ENCODE peak calls at places on chromosomes 16 and 17, in eight cellular contexts. J, P, D, C, V, R, S and K are unnamed samples. For H3K27me3, the result is how much of the 10 kb centered on the place peaks cover.

GRCh38 chr17:82603981-82604448 is 44.2 kb downstream of the WDR45B start:
- DNase-seq in C (no peak), P (no peak), R (peak), V (peak), D (peak), S (no peak), J (no peak), K (peak)

GRCh38 chr17:42683407-42684031 is 1.2 kb downstream of the CNTNAP1 start:
- DNase-seq in S (no peak), J (no peak), C (no peak), R (peak), V (peak), D (peak), P (no peak), K (no peak)

GRCh38 chr17:57256708-57257112 is 387 bp downstream of the MSI2 start:
- DNase-seq in V (peak), J (no peak), C (peak), R (peak), D (no peak), P (no peak), S (peak), K (no peak)

GRCh38 chr17:82153295-82153691 is 55.3 kb upstream of the FASN start:
- DNase-seq in R (no peak), S (no peak), D (no peak), J (no peak), C (no peak), V (no peak), P (peak), K (no peak)

GRCh38 chr17:9860851-9861250 is 35.1 kb downstream of the GLP2R start:
- DNase-seq in C (no peak), V (no peak), J (no peak), R (no peak), D (no peak), P (no peak), S (no peak), K (no peak)

GRCh38 chr16:49576173-49576494 is 202.5 kb downstream of the C16orf78 start:
- DNase-seq in R (no peak), V (no peak), J (no peak), P (peak), D (no peak), C (no peak), S (no peak), K (peak)

GRCh38 chr17:58669853-58670252 is 22.0 kb downstream of the TEX14 start:
- DNase-seq in J (no peak), R (no peak), V (no peak), C (no peak), S (no peak), D (no peak), P (no peak), K (no peak)

GRCh38 chr17:47850692-47851573 is at the start of gene SP6:
- DNase-seq in J (peak), D (peak), R (peak), P (peak), S (no peak), C (peak), V (peak), K (no peak)

GRCh38 chr17:54977744-54978143 is 9.2 kb downstream of the STXBP4 start:
- DNase-seq in V (no peak), J (no peak), S (no peak), D (no peak), C (no peak), P (no peak), R (no peak), K (no peak)

GRCh38 chr17:58329808-58330543 is 1.4 kb upstream of the TSPOAP1 start:
- DNase-seq in D (no peak), C (no peak), R (no peak), V (no peak), S (no peak), P (no peak), J (no peak), K (no peak)

GRCh38 chr16:28304214-28304613 is 11.9 kb downstream of the SBK1 start:
- DNase-seq in P (no peak), D (peak), V (no peak), R (no peak), J (no peak), S (no peak), C (peak), K (no peak)

GRCh38 chr17:36880506-36880905 is 56.8 kb upstream of the LHX1 start:
- DNase-seq in J (no peak), S (no peak), P (no peak), D (no peak), V (no peak), R (no peak), C (no peak), K (no peak)

GRCh38 chr16:4847774-4848587 is 700 bp downstream of the UBN1 start:
- DNase-seq in P (peak), J (peak), S (peak), V (peak), D (peak), R (peak), C (peak), K (peak)

GRCh38 chr16:66849543-66849942 is 5.3 kb downstream of the CA7 start:
- DNase-seq in V (no peak), D (no peak), R (no peak), C (no peak), J (no peak), S (peak), P (no peak), K (no peak)

GRCh38 chr16:2030036-2030435 is 3.3 kb downstream of the NHERF2 start:
- DNase-seq in R (no peak), C (no peak), P (no peak), D (no peak), V (no peak), S (no peak), J (no peak), K (no peak)

GRCh38 chr16:52460652-52461172 is 86.2 kb downstream of the TOX3 start:
- DNase-seq in J (no peak), D (no peak), C (no peak), P (no peak), R (no peak), V (no peak), S (no peak), K (no peak)

GRCh38 chr17:53141731-53142130 is 681.0 kb upstream of the KIF2B start:
- DNase-seq in R (no peak), D (no peak), S (no peak), V (no peak), P (no peak), C (no peak), J (no peak), K (no peak)

GRCh38 chr17:65677932-65678331 is 116.5 kb upstream of the AXIN2 start:
- DNase-seq in C (no peak), D (no peak), J (no peak), V (no peak), R (no peak), P (no peak), S (no peak), K (no peak)

GRCh38 chr17:39181303-39181702 is 15.3 kb upstream of the ARL5C start:
- DNase-seq in C (no peak), D (no peak), S (no peak), R (no peak), J (no peak), P (no peak), V (no peak), K (no peak)

GRCh38 chr16:2039286-2040030 is 8.2 kb downstream of the NTHL1 start:
- DNase-seq in D (peak), V (peak), P (no peak), R (peak), S (peak), J (peak), C (peak), K (peak)

GRCh38 chr16:4700380-4700996 is 7.1 kb downstream of the NUDT16L1 start:
- DNase-seq in C (no peak), S (no peak), P (no peak), V (no peak), D (no peak), J (no peak), R (no peak), K (no peak)

GRCh38 chr16:23987443-23987842 is 151.7 kb downstream of the PRKCB start:
- DNase-seq in V (no peak), C (no peak), S (no peak), P (no peak), R (no peak), D (no peak), J (no peak), K (no peak)

GRCh38 chr17:42518046-42518754 is 17.8 kb upstream of the NAGLU start:
- DNase-seq in S (peak), P (peak), J (peak), V (peak), D (peak), R (peak), C (peak), K (peak)

GRCh38 chr17:28518578-28518977 is 12.4 kb downstream of the FOXN1 start:
- DNase-seq in S (no peak), C (no peak), R (no peak), D (no peak), V (no peak), P (no peak), J (no peak), K (no peak)

GRCh38 chr16:23496826-23497542 is 13.3 kb downstream of the GGA2 start:
- DNase-seq in D (no peak), P (peak), V (no peak), R (peak), S (no peak), J (peak), C (peak), K (peak)

GRCh38 chr17:38970804-38971203 is 3.6 kb upstream of the FBXO47 start:
- DNase-seq in D (no peak), J (no peak), S (no peak), V (no peak), C (no peak), R (no peak), P (no peak), K (no peak)

GRCh38 chr17:57782051-57782490 is 37.0 kb upstream of the CCDC182 start:
- DNase-seq in D (peak), S (no peak), C (no peak), V (no peak), P (no peak), R (no peak), J (no peak), K (no peak)

GRCh38 chr17:7416323-7416722 is 3.8 kb upstream of the SPEM1 start:
- DNase-seq in V (no peak), P (no peak), C (no peak), S (no peak), J (no peak), D (no peak), R (no peak), K (no peak)

GRCh38 chr16:57150682-57151330 is 35.0 kb downstream of the PSME3IP1 start:
- DNase-seq in S (no peak), J (no peak), V (no peak), C (no peak), P (peak), D (no peak), R (no peak), K (no peak)

GRCh38 chr17:20944014-20944905 is 98.6 kb downstream of the USP22 start:
- DNase-seq in P (no peak), S (no peak), J (peak), D (peak), R (no peak), C (no peak), V (peak), K (peak)

GRCh38 chr17:16211601-16212000 is 3.7 kb downstream of the NCOR1 start:
- DNase-seq in V (no peak), R (no peak), J (no peak), P (no peak), D (no peak), S (no peak), C (no peak), K (no peak)

GRCh38 chr16:68884867-68885266 is 41.5 kb downstream of the TANGO6 start:
- DNase-seq in V (no peak), J (no peak), P (no peak), R (no peak), D (no peak), C (no peak), S (no peak), K (no peak)

GRCh38 chr16:675884-676564 is 553 bp downstream of the RHBDL1 start:
- DNase-seq in C (no peak), P (no peak), R (no peak), J (no peak), D (no peak), V (peak), S (no peak), K (no peak)

GRCh38 chr17:68457539-68458259 is 403 bp upstream of the WIPI1 start:
- DNase-seq in J (peak), S (peak), P (peak), C (peak), V (peak), D (peak), R (peak), K (peak)
- TF ChIP-seq POLR2A in J (peak), S (no peak), P (no peak), C (peak), V (peak), D (peak), R (peak), K (peak)

DNA sequence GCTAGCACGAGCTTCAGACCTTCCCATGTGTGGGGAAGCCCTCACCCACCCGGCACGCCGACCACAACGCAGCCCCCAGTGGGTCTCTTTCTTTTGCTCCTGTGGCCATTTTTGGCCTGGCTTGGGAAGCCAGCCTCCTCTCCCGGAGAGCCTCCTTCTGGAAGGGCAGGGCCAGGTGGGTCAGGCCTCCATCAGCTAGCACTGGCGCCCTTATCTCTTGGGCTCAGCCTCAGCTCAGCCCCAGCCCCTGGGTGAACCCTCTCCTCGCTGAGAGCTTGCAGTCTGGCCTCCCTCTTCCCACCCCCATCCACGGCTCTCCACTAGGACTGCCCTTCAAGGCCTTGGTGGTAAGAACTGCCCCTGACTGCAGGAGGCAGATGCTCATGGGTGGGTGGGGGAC is 14.7 kb upstream of the JPH3 start:
- DNase-seq in S (no peak), V (no peak), J (no peak), C (no peak), D (no peak), P (no peak), R (no peak), K (no peak)
- H3K27me3 ChIP-seq in S (half or more), V (under half), J (under half), C (under half), D (under half), P (under half), R (under half), K (under half)

GRCh38 chr17:34988644-34989043 is 8.3 kb downstream of the LIG3 start:
- DNase-seq in R (no peak), J (no peak), V (no peak), P (no peak), S (no peak), D (no peak), C (no peak), K (no peak)
- H3K27ac ChIP-seq in R (no peak), J (no peak), V (no peak), P (peak), S (no peak), D (no peak), C (no peak), K (no peak)

GRCh38 chr17:59893617-59894100 is 738 bp downstream of the RPS6KB1 start:
- DNase-seq in S (no peak), P (no peak), D (no peak), R (no peak), C (no peak), J (no peak), V (no peak), K (peak)
- TF ChIP-seq POLR2A in S (no peak), P (no peak), D (no peak), R (no peak), C (no peak), J (no peak), V (no peak), K (no peak)

GRCh38 chr16:20137909-20138308 is 64.2 kb upstream of the GPR139 start:
- DNase-seq in V (no peak), S (no peak), C (no peak), R (no peak), D (no peak), J (no peak), P (no peak), K (no peak)
- H3K27me3 ChIP-seq in V (under half), S (under half), C (under half), R (under half), D (under half), J (under half), P (under half), K (under half)

GRCh38 chr17:64262125-64262421 is 987 bp downstream of the TEX2 start:
- DNase-seq in P (no peak), C (no peak), S (no peak), J (no peak), V (no peak), R (no peak), D (no peak), K (no peak)
- H3K27ac ChIP-seq in P (peak), C (no peak), S (peak), J (peak), V (peak), R (peak), D (peak), K (peak)

GRCh38 chr16:79600636-79601091 is at the start of gene MAF:
- DNase-seq in V (peak), P (peak), S (peak), J (peak), C (peak), D (peak), R (peak), K (peak)
- TF ChIP-seq POLR2A in V (peak), P (no peak), S (no peak), J (no peak), C (no peak), D (peak), R (peak), K (peak)

DNA sequence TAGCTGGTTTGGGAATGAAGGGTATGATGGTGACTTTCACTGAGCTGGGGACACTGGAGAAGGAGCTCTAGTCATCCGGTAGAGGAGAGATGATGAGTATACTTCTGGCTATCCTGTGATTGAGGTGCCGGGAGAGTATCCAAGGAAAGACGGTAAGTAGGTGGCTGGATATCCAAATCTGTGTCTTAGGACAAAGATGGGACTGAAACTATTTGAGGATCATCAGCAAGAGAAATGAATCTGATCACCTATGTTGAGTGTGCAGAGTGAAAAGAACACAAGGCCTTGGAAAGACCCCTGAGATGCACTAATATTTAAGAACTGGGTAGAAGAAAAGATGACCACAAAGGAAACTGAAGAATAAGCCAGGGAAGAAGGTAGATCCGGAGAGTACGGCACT is 1.0 kb downstream of the NACA2 start:
- DNase-seq in V (no peak), D (no peak), J (no peak), S (no peak), C (no peak), P (no peak), R (no peak), K (no peak)
- H3K27me3 ChIP-seq in V (under half), D (under half), J (under half), S (under half), C (under half), P (under half), R (under half), K (under half)